ENCODE peak calls at places on chromosomes 7 and 10, in five cellular contexts. One of them, this sample, is unnamed.

GRCh38 chr10:101569838-101570763 is 18.0 kb downstream of the POLL start:
- DNase-seq in mesendoderm: peak
- DNase-seq in esophagus squamous epithelium: no peak
- DNase-seq in cardiac muscle cell: peak
- DNase-seq in naive thymus-derived CD4-positive, alpha-beta T cell: peak
- DNase-seq in this sample: peak

GRCh38 chr7:82444220-82445049 is 858 bp upstream of the CACNA2D1 start:
- DNase-seq in mesendoderm: peak
- DNase-seq in esophagus squamous epithelium: no peak
- DNase-seq in cardiac muscle cell: no peak
- DNase-seq in naive thymus-derived CD4-positive, alpha-beta T cell: no peak
- DNase-seq in this sample: no peak

GRCh38 chr10:12489806-12490205 is 140.5 kb downstream of the CAMK1D start:
- DNase-seq in mesendoderm: peak
- DNase-seq in esophagus squamous epithelium: no peak
- DNase-seq in cardiac muscle cell: no peak
- DNase-seq in naive thymus-derived CD4-positive, alpha-beta T cell: no peak
- DNase-seq in this sample: no peak

GRCh38 chr7:106660862-106661720 is at the start of gene CCDC71L:
- DNase-seq in mesendoderm: peak
- DNase-seq in esophagus squamous epithelium: peak
- DNase-seq in cardiac muscle cell: peak
- DNase-seq in naive thymus-derived CD4-positive, alpha-beta T cell: peak
- DNase-seq in this sample: peak

GRCh38 chr10:92712016-92712889 is 22.5 kb downstream of the HHEX start:
- DNase-seq in mesendoderm: no peak
- DNase-seq in esophagus squamous epithelium: no peak
- DNase-seq in cardiac muscle cell: no peak
- DNase-seq in naive thymus-derived CD4-positive, alpha-beta T cell: no peak
- DNase-seq in this sample: peak

GRCh38 chr10:95303950-95304349 is 13.1 kb upstream of the PDLIM1 start:
- DNase-seq in mesendoderm: no peak
- DNase-seq in esophagus squamous epithelium: no peak
- DNase-seq in cardiac muscle cell: no peak
- DNase-seq in naive thymus-derived CD4-positive, alpha-beta T cell: no peak
- DNase-seq in this sample: no peak

GRCh38 chr7:44280993-44281721 is 44.2 kb downstream of the CAMK2B start:
- DNase-seq in mesendoderm: no peak
- DNase-seq in esophagus squamous epithelium: no peak
- DNase-seq in cardiac muscle cell: no peak
- DNase-seq in naive thymus-derived CD4-positive, alpha-beta T cell: no peak
- DNase-seq in this sample: no peak

GRCh38 chr10:75530337-75530736 is 98.9 kb downstream of the LRMDA start:
- DNase-seq in mesendoderm: peak
- DNase-seq in esophagus squamous epithelium: no peak
- DNase-seq in cardiac muscle cell: no peak
- DNase-seq in naive thymus-derived CD4-positive, alpha-beta T cell: no peak
- DNase-seq in this sample: no peak

GRCh38 chr10:6333973-6334372 is 131.2 kb downstream of the PFKFB3 start:
- DNase-seq in mesendoderm: no peak
- DNase-seq in esophagus squamous epithelium: no peak
- DNase-seq in cardiac muscle cell: no peak
- DNase-seq in naive thymus-derived CD4-positive, alpha-beta T cell: no peak
- DNase-seq in this sample: no peak

GRCh38 chr10:88835095-88835909 is 16.3 kb downstream of the ANKRD22 start:
- DNase-seq in mesendoderm: peak
- DNase-seq in esophagus squamous epithelium: peak
- DNase-seq in cardiac muscle cell: peak
- DNase-seq in naive thymus-derived CD4-positive, alpha-beta T cell: peak
- DNase-seq in this sample: peak

GRCh38 chr10:76839276-76839675 is 798.3 kb downstream of the KCNMA1 start:
- DNase-seq in mesendoderm: no peak
- DNase-seq in esophagus squamous epithelium: no peak
- DNase-seq in cardiac muscle cell: no peak
- DNase-seq in naive thymus-derived CD4-positive, alpha-beta T cell: no peak
- DNase-seq in this sample: no peak

GRCh38 chr10:12235796-12236195 is 39.8 kb downstream of the CDC123 start:
- DNase-seq in mesendoderm: no peak
- DNase-seq in esophagus squamous epithelium: no peak
- DNase-seq in cardiac muscle cell: no peak
- DNase-seq in naive thymus-derived CD4-positive, alpha-beta T cell: no peak
- DNase-seq in this sample: no peak

GRCh38 chr7:34070486-34071323 is 165.4 kb downstream of the BMPER start:
- DNase-seq in mesendoderm: no peak
- DNase-seq in esophagus squamous epithelium: no peak
- DNase-seq in cardiac muscle cell: peak
- DNase-seq in naive thymus-derived CD4-positive, alpha-beta T cell: no peak
- DNase-seq in this sample: no peak
- H3K27ac ChIP-seq in mesendoderm: no peak
- H3K27ac ChIP-seq in esophagus squamous epithelium: no peak
- H3K27ac ChIP-seq in cardiac muscle cell: peak
- H3K27ac ChIP-seq in naive thymus-derived CD4-positive, alpha-beta T cell: no peak
- H3K27ac ChIP-seq in this sample: no peak

GRCh38 chr10:116201011-116201410 is 72.0 kb downstream of the GFRA1 start:
- DNase-seq in mesendoderm: no peak
- DNase-seq in esophagus squamous epithelium: no peak
- DNase-seq in cardiac muscle cell: no peak
- DNase-seq in naive thymus-derived CD4-positive, alpha-beta T cell: no peak
- DNase-seq in this sample: no peak
- H3K4me3 ChIP-seq in mesendoderm: no peak
- H3K4me3 ChIP-seq in esophagus squamous epithelium: no peak
- H3K4me3 ChIP-seq in cardiac muscle cell: no peak
- H3K4me3 ChIP-seq in naive thymus-derived CD4-positive, alpha-beta T cell: no peak
- H3K4me3 ChIP-seq in this sample: no peak

DNA sequence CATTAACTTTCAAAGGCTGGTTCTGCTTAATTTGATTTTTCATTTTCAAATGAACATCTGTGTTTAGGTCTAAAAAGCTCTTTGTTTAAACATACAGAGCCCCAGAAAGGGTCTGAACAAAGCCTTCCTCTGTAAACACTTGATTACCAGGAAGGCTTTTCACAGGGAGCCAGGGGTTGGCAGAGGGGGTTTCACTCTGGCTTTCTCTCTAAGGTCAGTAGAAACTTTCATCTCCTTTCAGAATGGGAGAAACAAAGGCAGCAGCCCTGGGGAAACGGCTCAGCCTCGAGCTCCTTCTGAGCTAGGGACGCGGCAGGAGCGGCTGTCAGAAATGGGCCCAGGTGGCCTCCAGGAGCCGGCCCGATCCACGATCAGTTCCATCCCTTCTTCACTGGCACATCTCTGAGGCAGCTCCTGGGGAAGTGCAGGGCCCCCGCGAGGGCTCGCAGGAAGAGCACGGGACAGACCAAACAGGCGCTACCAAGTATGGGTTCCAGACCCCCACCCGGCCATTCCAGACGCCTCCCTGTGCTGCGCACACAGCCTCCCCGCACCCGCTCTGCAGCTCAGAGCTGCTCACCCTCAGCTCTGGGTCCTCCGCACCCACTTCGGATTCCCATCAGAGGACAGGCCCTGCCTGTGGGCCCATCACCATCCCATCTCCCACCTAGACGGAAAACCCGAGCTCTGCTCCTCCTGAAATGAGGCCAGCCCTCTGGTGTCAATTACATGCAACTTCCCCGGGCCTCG is 124.1 kb downstream of the MAD1L1 start:
- DNase-seq in mesendoderm: peak
- DNase-seq in esophagus squamous epithelium: no peak
- DNase-seq in cardiac muscle cell: no peak
- DNase-seq in naive thymus-derived CD4-positive, alpha-beta T cell: no peak
- DNase-seq in this sample: no peak
- H3K27ac ChIP-seq in mesendoderm: no peak
- H3K27ac ChIP-seq in esophagus squamous epithelium: no peak
- H3K27ac ChIP-seq in cardiac muscle cell: no peak
- H3K27ac ChIP-seq in naive thymus-derived CD4-positive, alpha-beta T cell: no peak
- H3K27ac ChIP-seq in this sample: no peak

DNA sequence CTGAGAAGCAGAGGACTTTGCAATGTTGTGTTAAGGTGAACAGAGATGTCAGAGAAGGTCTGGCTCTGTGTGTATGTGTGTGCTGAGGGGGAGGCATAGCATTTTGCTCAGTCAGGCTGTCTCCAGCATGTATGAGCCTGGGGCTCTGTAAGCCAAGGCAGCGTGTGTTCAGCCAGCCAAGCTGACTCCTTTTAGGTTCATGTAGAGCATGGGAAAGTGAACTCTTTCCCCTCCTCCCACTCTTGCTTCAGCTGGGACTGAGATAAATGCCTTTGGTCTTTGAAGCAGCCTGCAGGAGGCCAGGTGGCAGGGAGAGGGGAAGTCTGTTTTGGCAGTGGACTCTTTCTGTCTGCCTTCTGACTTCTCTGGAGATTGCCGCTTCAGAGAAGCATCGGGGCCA is 3.8 kb downstream of the SFXN2 start:
- DNase-seq in mesendoderm: peak
- DNase-seq in esophagus squamous epithelium: no peak
- DNase-seq in cardiac muscle cell: peak
- DNase-seq in naive thymus-derived CD4-positive, alpha-beta T cell: no peak
- DNase-seq in this sample: no peak
- H3K4me3 ChIP-seq in mesendoderm: no peak
- H3K4me3 ChIP-seq in esophagus squamous epithelium: no peak
- H3K4me3 ChIP-seq in cardiac muscle cell: no peak
- H3K4me3 ChIP-seq in naive thymus-derived CD4-positive, alpha-beta T cell: no peak
- H3K4me3 ChIP-seq in this sample: no peak